ENCODE peak calls at places on chromosomes 3 and 15, in ten cellular contexts. L, O, G, A, V, B, T, Q, X and F are unnamed samples.
A peak's percentile ranks its signal among the peaks of the same experiment; 100 is the strongest.

GRCh38 chr3:129837057-129837631 is 56.4 kb downstream of the TMCC1 start:
- DNase-seq in L (no peak), T (no peak), B (no peak), V (no peak), O (no peak), G (no peak), X (no peak), A (no peak), Q (no peak), F (no peak)

GRCh38 chr3:112334709-112335108 is 1.8 kb downstream of the CD200 start:
- DNase-seq in O (no peak), A (no peak), L (no peak), B (no peak), V (no peak), G (no peak), T (no peak), X (no peak), Q (no peak), F (no peak)

GRCh38 chr15:65981837-65982696 is 112.8 kb downstream of the RAB11A start:
- DNase-seq in O (peak; percentile 40), G (peak; percentile 56), B (no peak), L (no peak), Q (peak; percentile 47), X (no peak), A (peak; percentile 22), T (peak; percentile 74), V (peak; percentile 48), F (peak; percentile 48)

GRCh38 chr3:56282341-56282740 is 185.9 kb downstream of the ERC2 start:
- DNase-seq in G (no peak), L (no peak), Q (no peak), O (no peak), B (no peak), A (no peak), V (no peak), T (no peak), X (no peak), F (no peak)

GRCh38 chr3:173719585-173719984 is 322.0 kb downstream of the NLGN1 start:
- DNase-seq in A (no peak), B (no peak), Q (no peak), T (no peak), G (no peak), O (no peak), V (no peak), X (no peak), L (no peak), F (no peak)

GRCh38 chr3:128425142-128425845 is 41.4 kb downstream of the DNAJB8 start:
- DNase-seq in A (no peak), Q (no peak), V (no peak), L (no peak), X (no peak), T (no peak), G (no peak), O (no peak), B (no peak), F (no peak)

GRCh38 chr15:92907880-92908279 is 7.8 kb downstream of the CHD2 start:
- DNase-seq in G (no peak), B (peak; percentile 20), L (peak; percentile 67), A (no peak), X (no peak), Q (no peak), V (no peak), O (peak; percentile 70), T (no peak), F (peak; percentile 45)

GRCh38 chr3:48466386-48467109 is 20.0 kb downstream of the ATRIP start:
- DNase-seq in X (no peak), T (no peak), L (peak; percentile 24), Q (no peak), O (no peak), V (no peak), A (no peak), G (no peak), B (no peak), F (no peak)

GRCh38 chr3:132435911-132436425 is 18.7 kb downstream of the DNAJC13 start:
- DNase-seq in X (no peak), T (no peak), B (no peak), L (no peak), O (no peak), G (no peak), V (no peak), A (no peak), Q (no peak), F (no peak)

GRCh38 chr3:123285479-123285878 is 83.7 kb downstream of the SEC22A start:
- DNase-seq in A (no peak), V (no peak), X (no peak), B (no peak), L (peak; percentile 7), T (no peak), Q (no peak), O (no peak), G (no peak), F (no peak)

GRCh38 chr15:80501453-80501852 is 97.3 kb downstream of the ARNT2 start:
- DNase-seq in X (no peak), O (no peak), T (no peak), B (no peak), V (no peak), Q (no peak), A (no peak), L (no peak), G (no peak), F (no peak)